ENCODE peak calls at places on chromosome 20, in five cellular contexts. One of them, this sample, is unnamed. For H3K4me1, the result is how much of the 10 kb centered on the place peaks cover.

GRCh38 chr20:39850821-39851330 is 838.2 kb downstream of the MAFB start:
- DNase-seq in CD8-positive, alpha-beta T cell: no peak
- DNase-seq in fibroblast of lung: no peak
- DNase-seq in HCT116: no peak
- DNase-seq in ovary: no peak
- DNase-seq in this sample: no peak

GRCh38 chr20:40651121-40651520 is 37.9 kb downstream of the MAFB start:
- DNase-seq in CD8-positive, alpha-beta T cell: no peak
- DNase-seq in fibroblast of lung: peak
- DNase-seq in HCT116: no peak
- DNase-seq in ovary: no peak
- DNase-seq in this sample: peak

GRCh38 chr20:49594143-49594928 is 26.4 kb upstream of the PTGIS start:
- DNase-seq in CD8-positive, alpha-beta T cell: no peak
- DNase-seq in fibroblast of lung: peak
- DNase-seq in HCT116: no peak
- DNase-seq in ovary: no peak
- DNase-seq in this sample: peak

GRCh38 chr20:3563113-3563512 is 92.3 kb downstream of the ATRN start:
- DNase-seq in CD8-positive, alpha-beta T cell: no peak
- DNase-seq in fibroblast of lung: peak
- DNase-seq in HCT116: no peak
- DNase-seq in ovary: no peak
- DNase-seq in this sample: no peak

GRCh38 chr20:61053487-61054277 is 198.4 kb upstream of the CDH4 start:
- DNase-seq in CD8-positive, alpha-beta T cell: no peak
- DNase-seq in fibroblast of lung: no peak
- DNase-seq in HCT116: no peak
- DNase-seq in ovary: no peak
- DNase-seq in this sample: no peak

GRCh38 chr20:17505664-17506517 is 25.3 kb downstream of the BFSP1 start:
- DNase-seq in CD8-positive, alpha-beta T cell: peak
- DNase-seq in fibroblast of lung: peak
- DNase-seq in HCT116: no peak
- DNase-seq in ovary: peak
- DNase-seq in this sample: peak

GRCh38 chr20:62707981-62708521 is 585 bp upstream of the NTSR1 start:
- DNase-seq in CD8-positive, alpha-beta T cell: no peak
- DNase-seq in fibroblast of lung: no peak
- DNase-seq in HCT116: peak
- DNase-seq in ovary: no peak
- DNase-seq in this sample: no peak

GRCh38 chr20:63974402-63975200 is 4.8 kb downstream of the SAMD10 start:
- DNase-seq in CD8-positive, alpha-beta T cell: no peak
- DNase-seq in fibroblast of lung: peak
- DNase-seq in HCT116: no peak
- DNase-seq in ovary: peak
- DNase-seq in this sample: no peak

GRCh38 chr20:62824476-62825287 is 7.8 kb downstream of the COL9A3 start:
- DNase-seq in CD8-positive, alpha-beta T cell: no peak
- DNase-seq in fibroblast of lung: peak
- DNase-seq in HCT116: no peak
- DNase-seq in ovary: peak
- DNase-seq in this sample: no peak

GRCh38 chr20:49560646-49561045 is 7.3 kb downstream of the PTGIS start:
- DNase-seq in CD8-positive, alpha-beta T cell: no peak
- DNase-seq in fibroblast of lung: no peak
- DNase-seq in HCT116: no peak
- DNase-seq in ovary: no peak
- DNase-seq in this sample: no peak

GRCh38 chr20:61659652-61660346 is 405.9 kb downstream of the TAF4 start:
- DNase-seq in CD8-positive, alpha-beta T cell: no peak
- DNase-seq in fibroblast of lung: no peak
- DNase-seq in HCT116: no peak
- DNase-seq in ovary: no peak
- DNase-seq in this sample: no peak

GRCh38 chr20:61891476-61891875 is 174.2 kb downstream of the TAF4 start:
- DNase-seq in CD8-positive, alpha-beta T cell: no peak
- DNase-seq in fibroblast of lung: no peak
- DNase-seq in HCT116: no peak
- DNase-seq in ovary: no peak
- DNase-seq in this sample: no peak

GRCh38 chr20:20211274-20211987 is 156.5 kb upstream of the INSM1 start:
- DNase-seq in CD8-positive, alpha-beta T cell: no peak
- DNase-seq in fibroblast of lung: no peak
- DNase-seq in HCT116: no peak
- DNase-seq in ovary: no peak
- DNase-seq in this sample: no peak

GRCh38 chr20:53708129-53708968 is 114.7 kb upstream of the ZNF217 start:
- DNase-seq in CD8-positive, alpha-beta T cell: no peak
- DNase-seq in fibroblast of lung: peak
- DNase-seq in HCT116: no peak
- DNase-seq in ovary: no peak
- DNase-seq in this sample: peak

GRCh38 chr20:43857127-43857526 is 57.5 kb upstream of the TOX2 start:
- DNase-seq in CD8-positive, alpha-beta T cell: no peak
- DNase-seq in fibroblast of lung: no peak
- DNase-seq in HCT116: no peak
- DNase-seq in ovary: no peak
- DNase-seq in this sample: no peak

GRCh38 chr20:1489764-1490436 is 1.3 kb downstream of the SIRPB2 start:
- DNase-seq in CD8-positive, alpha-beta T cell: no peak
- DNase-seq in fibroblast of lung: peak
- DNase-seq in HCT116: peak
- DNase-seq in ovary: no peak
- DNase-seq in this sample: peak

GRCh38 chr20:19254956-19255355 is 42.5 kb downstream of the SLC24A3 start:
- DNase-seq in CD8-positive, alpha-beta T cell: no peak
- DNase-seq in fibroblast of lung: no peak
- DNase-seq in HCT116: no peak
- DNase-seq in ovary: no peak
- DNase-seq in this sample: no peak

GRCh38 chr20:60816901-60817300 is 435.2 kb upstream of the CDH4 start:
- DNase-seq in CD8-positive, alpha-beta T cell: no peak
- DNase-seq in fibroblast of lung: no peak
- DNase-seq in HCT116: no peak
- DNase-seq in ovary: no peak
- DNase-seq in this sample: no peak

GRCh38 chr20:60845146-60845545 is 406.9 kb upstream of the CDH4 start:
- DNase-seq in CD8-positive, alpha-beta T cell: no peak
- DNase-seq in fibroblast of lung: no peak
- DNase-seq in HCT116: no peak
- DNase-seq in ovary: no peak
- DNase-seq in this sample: no peak

GRCh38 chr20:63087236-63087871 is 80.6 kb upstream of the BHLHE23 start:
- DNase-seq in CD8-positive, alpha-beta T cell: no peak
- DNase-seq in fibroblast of lung: no peak
- DNase-seq in HCT116: no peak
- DNase-seq in ovary: no peak
- DNase-seq in this sample: no peak

GRCh38 chr20:20303320-20303719 is 64.6 kb upstream of the INSM1 start:
- DNase-seq in CD8-positive, alpha-beta T cell: no peak
- DNase-seq in fibroblast of lung: no peak
- DNase-seq in HCT116: no peak
- DNase-seq in ovary: no peak
- DNase-seq in this sample: no peak

GRCh38 chr20:62716198-62716940 is 7.7 kb downstream of the NTSR1 start:
- DNase-seq in CD8-positive, alpha-beta T cell: peak
- DNase-seq in fibroblast of lung: no peak
- DNase-seq in HCT116: no peak
- DNase-seq in ovary: no peak
- DNase-seq in this sample: no peak

GRCh38 chr20:50193169-50193850 is 2.7 kb downstream of the CEBPB start:
- DNase-seq in CD8-positive, alpha-beta T cell: no peak
- DNase-seq in fibroblast of lung: peak
- DNase-seq in HCT116: no peak
- DNase-seq in ovary: peak
- DNase-seq in this sample: peak

GRCh38 chr20:15654208-15654649 is 919.0 kb downstream of the KIF16B start:
- DNase-seq in CD8-positive, alpha-beta T cell: no peak
- DNase-seq in fibroblast of lung: peak
- DNase-seq in HCT116: peak
- DNase-seq in ovary: no peak
- DNase-seq in this sample: peak

GRCh38 chr20:25178563-25179438 is 16.7 kb upstream of the ENTPD6 start:
- DNase-seq in CD8-positive, alpha-beta T cell: no peak
- DNase-seq in fibroblast of lung: peak
- DNase-seq in HCT116: peak
- DNase-seq in ovary: no peak
- DNase-seq in this sample: peak

GRCh38 chr20:32051720-32052089 is 337 bp upstream of the HCK start:
- DNase-seq in CD8-positive, alpha-beta T cell: no peak
- DNase-seq in fibroblast of lung: no peak
- DNase-seq in HCT116: no peak
- DNase-seq in ovary: no peak
- DNase-seq in this sample: no peak
- H3K27ac ChIP-seq in CD8-positive, alpha-beta T cell: no peak
- H3K27ac ChIP-seq in fibroblast of lung: no peak
- H3K27ac ChIP-seq in HCT116: no peak
- H3K27ac ChIP-seq in ovary: no peak
- H3K27ac ChIP-seq in this sample: no peak

GRCh38 chr20:35087355-35087754 is 5.3 kb downstream of the TRPC4AP start:
- DNase-seq in CD8-positive, alpha-beta T cell: no peak
- DNase-seq in fibroblast of lung: no peak
- DNase-seq in HCT116: no peak
- DNase-seq in ovary: no peak
- DNase-seq in this sample: no peak

GRCh38 chr20:35084998-35085397 is 7.6 kb downstream of the TRPC4AP start:
- DNase-seq in CD8-positive, alpha-beta T cell: no peak
- DNase-seq in fibroblast of lung: no peak
- DNase-seq in HCT116: no peak
- DNase-seq in ovary: no peak
- DNase-seq in this sample: no peak

GRCh38 chr20:35088231-35088794 is 4.3 kb downstream of the TRPC4AP start:
- DNase-seq in CD8-positive, alpha-beta T cell: no peak
- DNase-seq in fibroblast of lung: no peak
- DNase-seq in HCT116: no peak
- DNase-seq in ovary: no peak
- DNase-seq in this sample: no peak

GRCh38 chr20:35079472-35080347 is 12.9 kb downstream of the TRPC4AP start:
- DNase-seq in CD8-positive, alpha-beta T cell: no peak
- DNase-seq in fibroblast of lung: no peak
- DNase-seq in HCT116: no peak
- DNase-seq in ovary: no peak
- DNase-seq in this sample: no peak

DNA sequence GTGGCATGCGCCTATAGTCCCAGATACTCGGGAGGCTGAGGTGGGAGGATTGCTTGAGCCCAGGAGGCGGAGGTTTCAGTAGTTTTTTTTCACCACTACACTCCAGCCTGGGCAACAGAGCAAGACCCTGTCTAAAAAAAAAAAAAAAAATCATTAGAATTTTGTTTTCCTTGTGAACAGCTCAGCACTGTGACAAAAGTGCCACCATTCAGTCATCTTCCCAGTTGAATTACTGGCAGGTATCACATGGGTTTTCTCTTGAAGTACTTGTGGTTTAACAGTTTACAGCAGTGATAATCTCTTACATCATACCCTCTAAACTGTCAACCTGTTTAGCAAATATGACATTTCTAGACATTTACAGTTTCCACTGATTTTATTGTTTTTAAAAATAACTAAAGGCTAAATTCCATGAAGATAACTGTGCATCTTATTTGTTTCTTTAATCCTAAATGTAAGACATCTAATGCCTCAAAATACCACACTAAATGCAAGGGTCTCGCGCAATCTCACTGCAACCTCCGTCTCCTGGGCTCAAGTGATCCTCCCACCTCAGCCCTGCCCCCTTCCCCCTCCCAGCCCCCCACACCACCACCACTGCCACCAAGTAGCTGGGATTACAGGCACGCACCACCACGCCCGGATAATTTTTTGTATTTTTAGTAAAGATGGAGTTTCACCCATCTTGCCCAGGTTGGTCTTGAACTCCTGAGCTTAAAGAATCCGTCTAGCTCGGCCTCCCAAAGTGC is 7.0 kb downstream of the TRPC4AP start:
- DNase-seq in CD8-positive, alpha-beta T cell: no peak
- DNase-seq in fibroblast of lung: no peak
- DNase-seq in HCT116: no peak
- DNase-seq in ovary: no peak
- DNase-seq in this sample: no peak
- H3K4me1 ChIP-seq in CD8-positive, alpha-beta T cell: under half
- H3K4me1 ChIP-seq in fibroblast of lung: under half
- H3K4me1 ChIP-seq in HCT116: under half
- H3K4me1 ChIP-seq in ovary: under half
- H3K4me1 ChIP-seq in this sample: under half

DNA sequence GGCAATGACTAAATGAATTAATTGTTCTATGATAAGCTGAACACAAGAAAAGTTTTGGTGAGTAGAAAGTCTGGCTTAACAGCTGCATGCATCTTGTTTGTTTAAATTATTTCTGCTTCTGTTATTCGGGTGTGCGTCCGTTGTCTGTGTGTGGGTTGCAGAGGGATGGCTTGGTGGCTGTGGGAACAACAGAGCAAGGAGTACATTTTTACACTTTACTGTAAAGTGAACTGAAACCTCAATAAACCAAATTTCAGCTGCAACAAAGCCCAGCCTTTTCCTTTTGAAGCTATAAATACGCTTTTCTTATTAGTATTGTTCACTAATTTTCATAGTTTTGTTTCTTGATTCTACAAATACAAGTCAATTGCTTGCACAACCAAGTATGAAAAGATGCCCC is 3.5 kb upstream of the LAMP5 start:
- DNase-seq in CD8-positive, alpha-beta T cell: no peak
- DNase-seq in fibroblast of lung: no peak
- DNase-seq in HCT116: no peak
- DNase-seq in ovary: no peak
- DNase-seq in this sample: no peak
- TF ChIP-seq CTCF in CD8-positive, alpha-beta T cell: no peak
- TF ChIP-seq CTCF in fibroblast of lung: no peak
- TF ChIP-seq CTCF in HCT116: no peak
- TF ChIP-seq CTCF in ovary: no peak
- TF ChIP-seq CTCF in this sample: no peak

DNA sequence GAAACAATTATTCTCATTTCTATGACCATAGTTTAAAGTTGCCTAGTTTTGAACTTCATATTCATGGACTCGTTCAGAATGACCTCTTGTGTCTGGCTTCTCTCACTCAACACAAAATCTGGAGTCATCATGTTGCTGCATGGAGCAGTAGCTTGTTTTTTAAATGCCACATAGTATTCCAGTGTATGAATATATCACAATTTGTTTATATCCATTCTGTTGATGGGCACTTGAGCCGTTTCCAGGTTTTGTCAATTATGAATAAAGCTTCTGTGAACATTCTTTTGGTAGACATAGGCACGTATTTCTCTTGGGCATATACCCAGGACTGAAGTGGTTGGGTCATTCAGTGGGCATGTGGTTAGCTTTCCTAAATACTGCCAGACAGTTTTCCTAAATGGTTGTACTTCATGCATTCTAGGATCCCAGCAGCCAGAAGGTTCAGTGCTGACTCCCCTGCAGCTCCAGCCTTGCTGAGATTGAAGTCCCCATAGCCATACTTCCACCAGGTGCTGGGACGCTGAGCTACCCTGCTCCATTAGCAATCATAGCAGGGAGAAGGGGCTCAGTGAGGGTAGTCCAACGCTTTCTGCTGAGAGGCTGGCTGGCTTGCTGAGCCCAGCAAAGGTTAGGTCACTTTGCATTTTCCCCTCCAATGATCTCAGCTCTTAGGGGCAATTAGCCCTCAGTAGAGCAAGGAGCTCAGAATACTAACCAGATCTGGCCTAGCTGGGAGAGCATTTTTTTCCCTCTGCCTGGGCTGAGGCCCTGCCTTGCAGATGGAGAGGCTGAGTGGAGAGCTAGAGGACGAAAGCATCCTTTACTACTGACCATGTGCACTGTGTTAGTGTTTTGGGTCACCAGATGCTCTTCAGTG is 35.7 kb upstream of the CTNNBL1 start:
- DNase-seq in CD8-positive, alpha-beta T cell: no peak
- DNase-seq in fibroblast of lung: no peak
- DNase-seq in HCT116: no peak
- DNase-seq in ovary: no peak
- DNase-seq in this sample: no peak
- H3K27ac ChIP-seq in CD8-positive, alpha-beta T cell: no peak
- H3K27ac ChIP-seq in fibroblast of lung: no peak
- H3K27ac ChIP-seq in HCT116: no peak
- H3K27ac ChIP-seq in ovary: no peak
- H3K27ac ChIP-seq in this sample: no peak

This sample was measured in mammary epithelial cell.